ENCODE peak calls at places on chromosome 21, in ten cellular contexts. W is substantia nigra; Q is ureter; B is T follicular helper cell; G is ELR; E is naive thymus-derived CD8-positive, alpha-beta T cell; R is activated CD4-positive, alpha-beta T cell treated with anti-CD3 and anti-CD28 coated beads, Interleukin-2, amount 50 U/mL, for 48 hours; H is occipital lobe; T is EL; X is LoVo. Z is an unnamed sample.

GRCh38 chr21:45332981-45333582 is 45.4 kb upstream of the POFUT2 start:
- DNase-seq in E (no peak), Q (no peak), T (no peak), R (no peak), B (no peak), H (no peak), W (no peak), X (no peak), G (no peak), Z (no peak)

GRCh38 chr21:28872218-28872617 is 120.5 kb downstream of the LTN1 start:
- DNase-seq in B (no peak), W (no peak), R (no peak), X (no peak), Q (no peak), T (no peak), G (no peak), E (no peak), H (no peak), Z (no peak)

GRCh38 chr21:36169465-36170128 is 13.0 kb downstream of the DOP1B start:
- DNase-seq in G (no peak), T (no peak), Q (no peak), B (no peak), E (no peak), R (no peak), H (no peak), W (no peak), X (no peak), Z (no peak)

GRCh38 chr21:15022608-15023261 is 42.1 kb downstream of the NRIP1 start:
- DNase-seq in H (no peak), X (no peak), B (no peak), R (no peak), W (no peak), Q (no peak), G (no peak), E (no peak), T (peak), Z (no peak)

GRCh38 chr21:31335957-31336738 is 7.9 kb downstream of the TIAM1 start:
- DNase-seq in E (no peak), G (peak), T (peak), X (peak), B (no peak), H (peak), Q (no peak), R (no peak), W (peak), Z (no peak)

GRCh38 chr21:43909736-43910455 is 44.9 kb downstream of the AGPAT3 start:
- DNase-seq in W (no peak), T (no peak), R (no peak), E (no peak), H (no peak), B (no peak), G (no peak), Q (no peak), X (no peak), Z (no peak)

GRCh38 chr21:41678944-41679343 is 87.9 kb downstream of the RIPK4 start:
- DNase-seq in X (peak), H (peak), W (peak), T (peak), Q (peak), G (peak), B (no peak), R (no peak), E (no peak), Z (no peak)

GRCh38 chr21:46425061-46425460 is 33.6 kb upstream of the DIP2A start:
- DNase-seq in E (no peak), R (no peak), B (no peak), Q (no peak), X (no peak), G (no peak), H (no peak), W (no peak), T (no peak), Z (peak)

GRCh38 chr21:41764558-41765392 is 2.1 kb downstream of the RIPK4 start:
- DNase-seq in Q (no peak), B (no peak), R (no peak), H (no peak), X (no peak), G (no peak), W (no peak), E (no peak), T (no peak), Z (no peak)

GRCh38 chr21:28602581-28602980 is 390.1 kb downstream of the LTN1 start:
- DNase-seq in R (no peak), W (no peak), T (no peak), Q (no peak), E (no peak), X (no peak), H (no peak), G (no peak), B (no peak), Z (no peak)

GRCh38 chr21:45136927-45137611 is 62.7 kb downstream of the ADARB1 start:
- DNase-seq in R (peak), Q (peak), G (peak), H (peak), T (peak), B (peak), W (peak), X (peak), E (peak), Z (peak)

GRCh38 chr21:15749045-15749867 is 19.5 kb downstream of the USP25 start:
- DNase-seq in E (no peak), G (no peak), R (no peak), T (no peak), H (no peak), X (no peak), Q (no peak), B (no peak), W (no peak), Z (no peak)

GRCh38 chr21:42120056-42120903 is 49.2 kb downstream of the UMODL1 start:
- DNase-seq in T (no peak), B (no peak), W (no peak), H (no peak), R (no peak), X (no peak), G (no peak), Q (no peak), E (no peak), Z (no peak)

GRCh38 chr21:26809745-26810144 is 35.5 kb downstream of the ADAMTS1 start:
- DNase-seq in X (no peak), H (no peak), W (no peak), R (no peak), T (no peak), Q (no peak), E (no peak), G (no peak), B (no peak), Z (no peak)

GRCh38 chr21:46412521-46413364 is 45.9 kb upstream of the DIP2A start:
- DNase-seq in H (no peak), G (no peak), E (no peak), T (no peak), W (no peak), X (no peak), Q (no peak), R (no peak), B (no peak), Z (no peak)

GRCh38 chr21:46049890-46050650 is 47.8 kb upstream of the COL6A2 start:
- DNase-seq in W (no peak), B (no peak), Q (peak), X (no peak), H (no peak), R (no peak), G (no peak), T (no peak), E (no peak), Z (no peak)

GRCh38 chr21:42473495-42474042 is 22.5 kb downstream of the RSPH1 start:
- DNase-seq in B (no peak), W (no peak), T (no peak), E (no peak), X (no peak), R (no peak), G (no peak), H (no peak), Q (no peak), Z (no peak)

GRCh38 chr21:42199488-42200463 is 19.2 kb upstream of the ABCG1 start:
- DNase-seq in T (peak), W (no peak), E (no peak), B (no peak), Q (peak), R (no peak), X (peak), H (no peak), G (peak), Z (peak)